ENCODE peak calls at places on chromosomes 16 and 17, in seven cellular contexts. One of them, this sample, is unnamed.

GRCh38 chr17:30990458-30990857 is 19.6 kb downstream of the RNF135 start:
- DNase-seq in neural progenitor cell: no peak
- DNase-seq in WERI-Rb-1: no peak
- DNase-seq in stomach: no peak
- DNase-seq in psoas muscle: no peak
- DNase-seq in AG09309: no peak
- DNase-seq in foreskin fibroblast: no peak
- DNase-seq in this sample: no peak

GRCh38 chr16:14449790-14450463 is 180.1 kb downstream of the PARN start:
- DNase-seq in neural progenitor cell: no peak
- DNase-seq in WERI-Rb-1: no peak
- DNase-seq in stomach: no peak
- DNase-seq in psoas muscle: no peak
- DNase-seq in AG09309: peak
- DNase-seq in foreskin fibroblast: no peak
- DNase-seq in this sample: no peak

GRCh38 chr17:5552841-5553240 is 31.5 kb downstream of the NLRP1 start:
- DNase-seq in neural progenitor cell: no peak
- DNase-seq in WERI-Rb-1: no peak
- DNase-seq in stomach: no peak
- DNase-seq in psoas muscle: no peak
- DNase-seq in AG09309: no peak
- DNase-seq in foreskin fibroblast: no peak
- DNase-seq in this sample: no peak

GRCh38 chr16:31351937-31352315 is 3.0 kb upstream of the ITGAX start:
- DNase-seq in neural progenitor cell: no peak
- DNase-seq in WERI-Rb-1: no peak
- DNase-seq in stomach: no peak
- DNase-seq in psoas muscle: no peak
- DNase-seq in AG09309: no peak
- DNase-seq in foreskin fibroblast: no peak
- DNase-seq in this sample: no peak

GRCh38 chr17:77322534-77323412 is 182.0 kb downstream of the SEC14L1 start:
- DNase-seq in neural progenitor cell: peak
- DNase-seq in WERI-Rb-1: peak
- DNase-seq in stomach: peak
- DNase-seq in psoas muscle: peak
- DNase-seq in AG09309: peak
- DNase-seq in foreskin fibroblast: peak
- DNase-seq in this sample: peak

GRCh38 chr16:51556694-51557327 is 405.7 kb upstream of the SALL1 start:
- DNase-seq in neural progenitor cell: no peak
- DNase-seq in WERI-Rb-1: peak
- DNase-seq in stomach: no peak
- DNase-seq in psoas muscle: peak
- DNase-seq in AG09309: peak
- DNase-seq in foreskin fibroblast: peak
- DNase-seq in this sample: peak

GRCh38 chr16:78437352-78437968 is 338.0 kb downstream of the WWOX start:
- DNase-seq in neural progenitor cell: peak
- DNase-seq in WERI-Rb-1: peak
- DNase-seq in stomach: peak
- DNase-seq in psoas muscle: no peak
- DNase-seq in AG09309: no peak
- DNase-seq in foreskin fibroblast: no peak
- DNase-seq in this sample: no peak

GRCh38 chr17:78709688-78710290 is 72.3 kb downstream of the CYTH1 start:
- DNase-seq in neural progenitor cell: no peak
- DNase-seq in WERI-Rb-1: no peak
- DNase-seq in stomach: no peak
- DNase-seq in psoas muscle: no peak
- DNase-seq in AG09309: no peak
- DNase-seq in foreskin fibroblast: no peak
- DNase-seq in this sample: no peak

GRCh38 chr17:32769846-32770245 is 107.1 kb downstream of the MYO1D start:
- DNase-seq in neural progenitor cell: peak
- DNase-seq in WERI-Rb-1: no peak
- DNase-seq in stomach: no peak
- DNase-seq in psoas muscle: no peak
- DNase-seq in AG09309: no peak
- DNase-seq in foreskin fibroblast: no peak
- DNase-seq in this sample: no peak

GRCh38 chr17:78133179-78133951 is 2.8 kb downstream of the TMC8 start:
- DNase-seq in neural progenitor cell: no peak
- DNase-seq in WERI-Rb-1: no peak
- DNase-seq in stomach: no peak
- DNase-seq in psoas muscle: no peak
- DNase-seq in AG09309: no peak
- DNase-seq in foreskin fibroblast: no peak
- DNase-seq in this sample: no peak

GRCh38 chr16:16143941-16144340 is 79.4 kb downstream of the ABCC6 start:
- DNase-seq in neural progenitor cell: no peak
- DNase-seq in WERI-Rb-1: no peak
- DNase-seq in stomach: no peak
- DNase-seq in psoas muscle: no peak
- DNase-seq in AG09309: no peak
- DNase-seq in foreskin fibroblast: no peak
- DNase-seq in this sample: no peak

GRCh38 chr17:67469208-67469980 is 92.3 kb downstream of the PITPNC1 start:
- DNase-seq in neural progenitor cell: no peak
- DNase-seq in WERI-Rb-1: no peak
- DNase-seq in stomach: no peak
- DNase-seq in psoas muscle: no peak
- DNase-seq in AG09309: no peak
- DNase-seq in foreskin fibroblast: no peak
- DNase-seq in this sample: no peak

GRCh38 chr16:57813466-57813865 is 11.2 kb upstream of the KIFC3 start:
- DNase-seq in neural progenitor cell: no peak
- DNase-seq in WERI-Rb-1: no peak
- DNase-seq in stomach: no peak
- DNase-seq in psoas muscle: no peak
- DNase-seq in AG09309: no peak
- DNase-seq in foreskin fibroblast: no peak
- DNase-seq in this sample: no peak

GRCh38 chr16:88062341-88062861 is 111.2 kb downstream of the BANP start:
- DNase-seq in neural progenitor cell: peak
- DNase-seq in WERI-Rb-1: no peak
- DNase-seq in stomach: no peak
- DNase-seq in psoas muscle: peak
- DNase-seq in AG09309: peak
- DNase-seq in foreskin fibroblast: peak
- DNase-seq in this sample: peak

GRCh38 chr17:68707032-68707431 is 105.9 kb upstream of the FAM20A start:
- DNase-seq in neural progenitor cell: peak
- DNase-seq in WERI-Rb-1: no peak
- DNase-seq in stomach: no peak
- DNase-seq in psoas muscle: no peak
- DNase-seq in AG09309: no peak
- DNase-seq in foreskin fibroblast: peak
- DNase-seq in this sample: no peak

GRCh38 chr16:50403491-50403890 is 34.7 kb upstream of the BRD7 start:
- DNase-seq in neural progenitor cell: no peak
- DNase-seq in WERI-Rb-1: no peak
- DNase-seq in stomach: peak
- DNase-seq in psoas muscle: no peak
- DNase-seq in AG09309: no peak
- DNase-seq in foreskin fibroblast: no peak
- DNase-seq in this sample: no peak

GRCh38 chr17:12078791-12079190 is 58.1 kb downstream of the MAP2K4 start:
- DNase-seq in neural progenitor cell: no peak
- DNase-seq in WERI-Rb-1: no peak
- DNase-seq in stomach: no peak
- DNase-seq in psoas muscle: no peak
- DNase-seq in AG09309: peak
- DNase-seq in foreskin fibroblast: peak
- DNase-seq in this sample: peak

GRCh38 chr16:87149051-87149450 is 168.1 kb downstream of the C16orf95 start:
- DNase-seq in neural progenitor cell: no peak
- DNase-seq in WERI-Rb-1: no peak
- DNase-seq in stomach: no peak
- DNase-seq in psoas muscle: no peak
- DNase-seq in AG09309: no peak
- DNase-seq in foreskin fibroblast: peak
- DNase-seq in this sample: no peak

GRCh38 chr16:69937465-69937951 is 13.6 kb upstream of the CLEC18A start:
- DNase-seq in neural progenitor cell: peak
- DNase-seq in WERI-Rb-1: no peak
- DNase-seq in stomach: no peak
- DNase-seq in psoas muscle: no peak
- DNase-seq in AG09309: no peak
- DNase-seq in foreskin fibroblast: no peak
- DNase-seq in this sample: no peak
- TF ChIP-seq CTCF in neural progenitor cell: peak
- TF ChIP-seq CTCF in WERI-Rb-1: peak
- TF ChIP-seq CTCF in stomach: no peak
- TF ChIP-seq CTCF in psoas muscle: no peak
- TF ChIP-seq CTCF in AG09309: peak
- TF ChIP-seq CTCF in foreskin fibroblast: peak
- TF ChIP-seq CTCF in this sample: peak

GRCh38 chr17:50198026-50198669 is 3.3 kb downstream of the COL1A1 start:
- DNase-seq in neural progenitor cell: peak
- DNase-seq in WERI-Rb-1: peak
- DNase-seq in stomach: peak
- DNase-seq in psoas muscle: peak
- DNase-seq in AG09309: no peak
- DNase-seq in foreskin fibroblast: no peak
- DNase-seq in this sample: no peak
- H3K4me3 ChIP-seq in neural progenitor cell: no peak
- H3K4me3 ChIP-seq in WERI-Rb-1: no peak
- H3K4me3 ChIP-seq in stomach: no peak
- H3K4me3 ChIP-seq in psoas muscle: no peak
- H3K4me3 ChIP-seq in AG09309: peak
- H3K4me3 ChIP-seq in foreskin fibroblast: peak
- H3K4me3 ChIP-seq in this sample: no peak

GRCh38 chr17:38925263-38925995 is at the start of gene LASP1NB:
- DNase-seq in neural progenitor cell: peak
- DNase-seq in WERI-Rb-1: no peak
- DNase-seq in stomach: peak
- DNase-seq in psoas muscle: peak
- DNase-seq in AG09309: no peak
- DNase-seq in foreskin fibroblast: peak
- DNase-seq in this sample: no peak

GRCh38 chr17:38920374-38921291 is 4.8 kb upstream of the LASP1NB start:
- DNase-seq in neural progenitor cell: no peak
- DNase-seq in WERI-Rb-1: no peak
- DNase-seq in stomach: peak
- DNase-seq in psoas muscle: no peak
- DNase-seq in AG09309: no peak
- DNase-seq in foreskin fibroblast: no peak
- DNase-seq in this sample: no peak

GRCh38 chr17:38921756-38922411 is 3.5 kb upstream of the LASP1NB start:
- DNase-seq in neural progenitor cell: no peak
- DNase-seq in WERI-Rb-1: no peak
- DNase-seq in stomach: peak
- DNase-seq in psoas muscle: no peak
- DNase-seq in AG09309: no peak
- DNase-seq in foreskin fibroblast: no peak
- DNase-seq in this sample: no peak

GRCh38 chr17:38919316-38920078 is 5.9 kb upstream of the LASP1NB start:
- DNase-seq in neural progenitor cell: no peak
- DNase-seq in WERI-Rb-1: no peak
- DNase-seq in stomach: peak
- DNase-seq in psoas muscle: no peak
- DNase-seq in AG09309: no peak
- DNase-seq in foreskin fibroblast: no peak
- DNase-seq in this sample: no peak

GRCh38 chr17:38922538-38923291 is 2.7 kb upstream of the LASP1NB start:
- DNase-seq in neural progenitor cell: peak
- DNase-seq in WERI-Rb-1: no peak
- DNase-seq in stomach: peak
- DNase-seq in psoas muscle: peak
- DNase-seq in AG09309: peak
- DNase-seq in foreskin fibroblast: peak
- DNase-seq in this sample: peak
- TF ChIP-seq CTCF in neural progenitor cell: peak
- TF ChIP-seq CTCF in WERI-Rb-1: no peak
- TF ChIP-seq CTCF in stomach: no peak
- TF ChIP-seq CTCF in psoas muscle: no peak
- TF ChIP-seq CTCF in AG09309: peak
- TF ChIP-seq CTCF in foreskin fibroblast: no peak
- TF ChIP-seq CTCF in this sample: no peak

DNA sequence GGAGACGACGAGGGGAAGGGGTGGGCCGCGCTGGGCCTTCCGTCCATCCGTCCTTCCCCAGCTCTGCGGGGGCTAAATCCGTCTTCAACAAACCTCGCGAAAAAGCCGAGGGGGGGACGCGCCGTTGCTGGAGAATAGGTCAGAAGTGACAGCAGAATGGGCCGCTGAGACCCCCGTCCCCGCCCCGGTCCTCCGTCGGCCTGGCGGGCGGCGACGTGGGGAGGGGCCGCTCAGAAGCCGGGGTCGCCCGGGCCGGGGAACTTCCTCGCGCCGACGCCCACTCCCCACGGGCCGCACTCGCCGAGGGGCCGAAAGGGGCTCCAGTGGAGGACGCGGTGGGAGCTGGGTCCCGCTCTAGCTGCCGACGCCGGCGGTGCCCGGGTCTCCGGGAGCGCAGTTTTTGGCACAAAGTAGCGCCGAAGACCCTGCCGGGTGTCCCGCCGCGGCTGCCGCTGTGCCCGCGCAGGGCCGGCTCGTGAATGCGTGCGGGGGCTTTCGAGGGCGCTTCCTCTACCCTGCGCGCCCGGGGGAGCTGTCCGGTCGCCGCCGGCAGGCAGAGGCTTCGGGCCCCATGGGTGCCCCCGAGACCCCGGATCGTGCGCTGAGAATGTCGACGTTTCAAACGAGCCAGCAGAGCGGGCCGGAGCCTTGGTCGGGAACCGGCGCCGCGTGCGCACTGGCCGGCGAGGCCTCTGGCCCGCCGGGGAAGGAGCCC is 46.4 kb upstream of the SLC38A10 start:
- DNase-seq in neural progenitor cell: peak
- DNase-seq in WERI-Rb-1: no peak
- DNase-seq in stomach: no peak
- DNase-seq in psoas muscle: no peak
- DNase-seq in AG09309: no peak
- DNase-seq in foreskin fibroblast: no peak
- DNase-seq in this sample: no peak
- H3K4me3 ChIP-seq in neural progenitor cell: peak
- H3K4me3 ChIP-seq in WERI-Rb-1: no peak
- H3K4me3 ChIP-seq in stomach: peak
- H3K4me3 ChIP-seq in psoas muscle: peak
- H3K4me3 ChIP-seq in AG09309: no peak
- H3K4me3 ChIP-seq in foreskin fibroblast: no peak
- H3K4me3 ChIP-seq in this sample: peak

This sample was measured in retinal pigment epithelial cell.